ENCODE peak calls at places on chromosomes 16 and 17, in four cellular contexts. F is stomach, A is A549, D is upper lobe of left lung. T is an unnamed sample.

GRCh38 chr16:69503244-69503643 is 62.5 kb upstream of the NFAT5 start:
- DNase-seq in A (no peak), F (no peak), D (no peak), T (no peak)

GRCh38 chr17:46769531-46770438 is 48.7 kb downstream of the WNT3 start:
- DNase-seq in F (peak), A (no peak), D (no peak), T (no peak)

GRCh38 chr17:48724241-48725004 is 1.4 kb downstream of the PRAC2 start:
- DNase-seq in A (peak), F (peak), D (peak), T (peak)

GRCh38 chr16:4218202-4218601 is 23.7 kb downstream of the SRL start:
- DNase-seq in F (no peak), A (no peak), D (peak), T (no peak)

GRCh38 chr17:63919311-63919723 is 678 bp upstream of the GH1 start:
- DNase-seq in F (peak), A (peak), D (peak), T (peak)

GRCh38 chr16:54931041-54931756 is 534 bp downstream of the IRX5 start:
- DNase-seq in A (peak), D (no peak), F (no peak), T (no peak)

GRCh38 chr17:46983782-46984181 is 4.7 kb upstream of the RPRML start:
- DNase-seq in D (no peak), A (no peak), F (no peak), T (no peak)

GRCh38 chr16:88719267-88719932 is 13.1 kb downstream of the CTU2 start:
- DNase-seq in F (no peak), A (no peak), D (no peak), T (no peak)

GRCh38 chr17:6494239-6494941 is 50.1 kb downstream of the PIMREG start:
- DNase-seq in A (no peak), F (no peak), D (peak), T (no peak)

GRCh38 chr16:87392823-87393679 is 915 bp downstream of the MAP1LC3B start:
- DNase-seq in A (peak), F (peak), D (peak), T (no peak)

GRCh38 chr17:65283704-65284103 is 146.5 kb downstream of the RGS9 start:
- DNase-seq in A (no peak), D (no peak), F (no peak), T (no peak)

GRCh38 chr17:48326311-48326710 is 103.7 kb downstream of the SKAP1 start:
- DNase-seq in D (no peak), A (no peak), F (no peak), T (no peak)

GRCh38 chr16:84683691-84684591 is 15.9 kb upstream of the USP10 start:
- DNase-seq in A (no peak), F (no peak), D (no peak), T (no peak)

GRCh38 chr16:17994027-17994426 is 342.5 kb downstream of the NPIPA8 start:
- DNase-seq in F (no peak), A (no peak), D (no peak), T (no peak)

GRCh38 chr16:87201052-87201451 is 116.1 kb downstream of the C16orf95 start:
- DNase-seq in D (no peak), F (no peak), A (no peak), T (peak)

GRCh38 chr17:68461122-68461539 is 3.8 kb upstream of the WIPI1 start:
- DNase-seq in A (no peak), D (no peak), F (no peak), T (no peak)

GRCh38 chr16:525520-526180 is 1.9 kb upstream of the CAPN15 start:
- DNase-seq in A (peak), F (no peak), D (no peak), T (no peak)
- TF ChIP-seq EP300 in A (no peak), F (no peak), D (no peak), T (no peak)

GRCh38 chr17:39517224-39517623 is 55.9 kb downstream of the CDK12 start:
- DNase-seq in A (no peak), F (no peak), D (no peak), T (no peak)
- TF ChIP-seq EP300 in A (no peak), F (no peak), D (no peak), T (no peak)

GRCh38 chr16:70662991-70663523 is 16.7 kb downstream of the IL34 start:
- DNase-seq in F (no peak), A (no peak), D (no peak), T (no peak)

GRCh38 chr16:70665113-70665694 is 18.8 kb downstream of the IL34 start:
- DNase-seq in F (no peak), D (peak), A (no peak), T (no peak)

GRCh38 chr16:70661918-70662641 is 15.7 kb downstream of the IL34 start:
- DNase-seq in D (no peak), A (no peak), F (no peak), T (no peak)

GRCh38 chr16:70664325-70665112 is 18.2 kb downstream of the IL34 start:
- DNase-seq in D (peak), F (no peak), A (no peak), T (no peak)

DNA sequence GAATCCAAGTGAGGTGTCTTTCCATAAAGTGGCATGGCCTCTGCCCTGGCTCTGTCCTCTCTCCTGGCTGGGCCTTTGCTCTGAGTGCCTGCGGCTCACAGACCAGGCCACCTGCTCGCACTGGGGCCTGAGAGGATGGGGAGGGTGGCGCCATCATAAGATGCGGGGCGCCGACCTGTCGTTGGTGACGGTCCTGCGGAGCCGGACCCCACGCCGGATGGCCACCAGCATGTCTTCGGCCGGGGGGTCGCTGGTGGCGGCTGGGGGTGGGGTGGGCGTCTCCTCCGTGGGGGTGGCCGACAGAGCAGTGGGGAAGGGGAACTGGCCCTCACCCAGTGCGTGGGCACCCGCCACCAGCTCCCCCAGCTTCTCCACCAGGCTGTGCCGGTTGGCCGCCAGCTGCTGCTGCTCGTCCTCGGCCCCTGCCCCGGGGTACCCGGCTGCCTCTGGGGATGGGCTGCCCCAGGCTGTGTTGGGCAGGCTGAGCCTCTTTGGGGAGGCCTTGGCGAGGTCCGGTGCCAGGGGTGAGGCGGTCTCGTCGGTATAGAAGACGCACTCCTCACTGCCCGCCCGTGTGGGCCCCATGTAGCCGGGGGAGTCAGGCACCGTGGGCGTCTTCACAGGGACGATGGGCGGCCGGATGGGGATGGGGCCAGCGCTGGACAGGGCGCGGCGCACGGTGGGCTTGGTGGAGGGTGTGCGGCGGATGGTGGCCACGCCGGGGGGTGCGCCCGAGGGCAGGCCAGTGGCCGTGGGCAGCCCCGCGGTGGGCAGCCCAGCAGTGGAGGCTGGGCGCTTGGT is 17.4 kb downstream of the IL34 start:
- DNase-seq in D (no peak), F (no peak), A (no peak), T (no peak)
- TF ChIP-seq EP300 in D (no peak), F (no peak), A (no peak), T (no peak)

GRCh38 chr16:78961464-78961863 is 639.1 kb downstream of the MAF start:
- DNase-seq in A (no peak), D (no peak), F (no peak), T (no peak)
- TF ChIP-seq EP300 in A (no peak), D (no peak), F (no peak), T (no peak)

GRCh38 chr16:30377812-30378235 is 3.2 kb downstream of the MYL11 start:
- DNase-seq in F (peak), D (peak), A (peak), T (peak)
- TF ChIP-seq EP300 in F (peak), D (no peak), A (no peak), T (peak)

GRCh38 chr17:19386276-19386863 is 620 bp downstream of the MFAP4 start:
- DNase-seq in D (peak), A (peak), F (peak), T (peak)
- TF ChIP-seq EP300 in D (no peak), A (no peak), F (no peak), T (no peak)

DNA sequence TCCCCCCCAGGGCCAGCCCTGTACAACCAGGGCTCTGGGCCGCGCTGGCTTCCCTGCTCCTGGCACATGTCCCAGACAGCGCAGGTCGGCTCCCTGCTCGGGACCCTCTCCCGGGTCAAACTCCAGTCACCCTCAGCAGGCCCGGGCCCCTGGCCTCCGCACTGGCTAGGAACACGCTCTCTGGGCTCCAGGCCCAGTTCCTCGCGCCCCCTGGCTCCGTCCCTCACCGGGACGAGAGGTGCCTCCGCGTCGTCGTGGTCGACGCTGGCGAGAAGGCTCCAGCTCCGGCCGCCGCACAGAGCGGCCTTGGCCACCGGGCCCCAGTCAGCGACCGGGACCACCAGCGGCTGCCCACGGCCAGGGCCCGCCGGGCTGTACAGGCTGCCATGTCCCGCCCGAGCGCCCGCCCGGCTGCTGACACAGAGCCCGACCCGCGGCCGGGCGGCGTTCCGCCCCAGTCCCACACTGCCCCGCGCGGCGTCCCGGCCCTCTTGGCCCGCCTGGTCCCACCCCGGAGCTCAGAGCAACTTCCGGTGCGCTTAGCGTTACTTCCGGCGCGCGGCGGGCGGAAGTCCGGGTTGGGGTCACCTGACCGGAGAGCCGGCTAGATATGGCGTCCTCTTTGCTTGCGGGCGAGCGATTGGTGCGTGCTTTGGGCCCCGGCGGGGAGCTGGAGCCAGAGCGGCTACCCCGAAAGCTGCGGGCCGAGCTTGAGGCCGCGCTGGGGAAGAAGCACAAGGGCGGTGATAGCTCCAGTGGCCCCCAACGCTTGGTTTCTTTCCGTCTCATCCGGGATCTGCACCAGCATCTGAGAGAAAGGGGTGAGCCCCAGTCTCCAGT is at the start of gene POLDIP2:
- DNase-seq in A (peak), F (peak), D (peak), T (peak)
- TF ChIP-seq EP300 in A (no peak), F (no peak), D (no peak), T (peak)

DNA sequence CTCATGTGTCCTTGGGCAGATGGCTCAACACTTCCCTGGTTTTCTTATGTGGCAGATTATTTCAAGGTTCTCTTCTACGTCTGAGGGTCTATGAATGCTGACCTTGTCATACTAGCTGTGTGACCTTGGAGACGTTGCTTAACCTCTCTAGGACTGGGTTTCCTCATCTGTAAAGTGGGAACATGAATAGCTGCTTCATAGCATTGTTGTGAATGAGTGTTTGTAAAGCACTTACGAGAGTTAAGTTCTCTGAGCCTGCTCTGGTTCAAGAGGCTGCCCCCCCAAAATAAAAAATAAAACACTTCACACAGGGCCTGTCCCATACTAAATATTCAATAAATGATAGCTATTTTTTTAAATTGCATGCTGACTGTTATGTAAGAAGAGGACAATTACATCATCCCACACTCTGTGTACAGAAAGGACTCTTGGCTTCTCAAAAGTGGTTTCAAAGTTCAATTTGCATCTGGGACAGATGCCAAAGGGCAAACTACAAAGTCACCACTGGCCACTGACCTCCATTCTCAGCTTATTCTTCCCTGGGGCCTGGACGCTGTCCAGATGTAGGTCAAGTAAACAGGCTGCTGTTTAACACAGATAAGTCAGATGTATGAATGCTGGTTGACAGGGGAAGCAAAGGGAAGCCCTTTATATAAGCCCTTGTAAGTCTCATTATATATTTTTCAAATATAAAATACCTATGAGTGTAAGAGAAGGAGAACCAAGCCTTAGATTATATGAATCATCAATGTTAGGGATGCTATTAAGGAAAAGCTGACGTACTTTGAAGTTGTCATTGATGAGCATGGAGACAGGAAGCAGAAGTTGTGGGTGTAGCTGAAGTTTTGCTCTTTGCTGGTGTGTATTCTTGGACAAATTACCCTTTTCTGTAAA is 15.4 kb upstream of the NDEL1 start:
- DNase-seq in F (peak), D (peak), A (no peak), T (no peak)
- TF ChIP-seq EP300 in F (no peak), D (peak), A (no peak), T (no peak)

GRCh38 chr16:13621639-13622038 is 298.3 kb upstream of the ERCC4 start:
- DNase-seq in A (no peak), F (no peak), D (no peak), T (no peak)
- TF ChIP-seq EP300 in A (no peak), F (no peak), D (no peak), T (no peak)

GRCh38 chr16:83441523-83441922 is 366.3 kb upstream of the HSBP1 start:
- DNase-seq in D (no peak), F (no peak), A (no peak), T (no peak)
- TF ChIP-seq EP300 in D (no peak), F (no peak), A (no peak), T (no peak)